ENCODE peak calls at places on chromosomes 4 and X, in five cellular contexts. X is AG04450; R is fibroblast of pulmonary artery; L is GM20000; F is activated naive CD8-positive, alpha-beta T cell treated with anti-CD3 and anti-CD28 coated beads for 36 hours. W is an unnamed sample.

GRCh38 chr4:68109891-68110290 is 19.8 kb downstream of the TMPRSS11F start:
- DNase-seq in X (no peak), L (no peak), F (no peak), R (no peak), W (no peak)

GRCh38 chrX:132750312-132751042 is 208.0 kb downstream of the HS6ST2 start:
- DNase-seq in R (peak), X (no peak), L (no peak), F (no peak), W (no peak)

GRCh38 chrX:130139474-130140201 is 26.0 kb downstream of the AIFM1 start:
- DNase-seq in X (no peak), R (peak), L (no peak), F (no peak), W (no peak)

GRCh38 chrX:133461226-133461625 is 45.9 kb upstream of the GPC4 start:
- DNase-seq in L (no peak), R (no peak), X (no peak), F (no peak), W (no peak)

GRCh38 chrX:13754765-13755164 is 20.2 kb downstream of the OFD1 start:
- DNase-seq in R (no peak), F (no peak), X (no peak), L (no peak), W (no peak)

GRCh38 chr4:66687393-66687971 is 857.8 kb downstream of the CENPC start:
- DNase-seq in X (no peak), L (no peak), F (no peak), R (no peak), W (no peak)

GRCh38 chr4:41318839-41319530 is 62.3 kb downstream of the UCHL1 start:
- DNase-seq in F (no peak), R (no peak), X (no peak), L (no peak), W (no peak)

GRCh38 chr4:148914301-148914700 is 472.1 kb upstream of the NR3C2 start:
- DNase-seq in R (no peak), X (no peak), L (no peak), F (no peak), W (no peak)

GRCh38 chrX:108304210-108304609 is 134.0 kb downstream of the COL4A6 start:
- DNase-seq in R (peak), X (no peak), F (no peak), L (peak), W (no peak)

GRCh38 chr4:185711764-185712163 is 100.2 kb downstream of the SORBS2 start:
- DNase-seq in F (no peak), L (no peak), R (peak), X (no peak), W (no peak)

GRCh38 chr4:1795304-1796195 is 2.5 kb downstream of the FGFR3 start:
- DNase-seq in R (no peak), F (no peak), X (no peak), L (no peak), W (no peak)

GRCh38 chr4:148441624-148441985 is 609 bp downstream of the NR3C2 start:
- DNase-seq in R (no peak), F (no peak), X (no peak), L (no peak), W (no peak)

GRCh38 chr4:188308142-188308541 is 168.9 kb downstream of the TRIML1 start:
- DNase-seq in F (no peak), R (no peak), X (no peak), L (no peak), W (no peak)

GRCh38 chr4:142660728-142661127 is 185.4 kb downstream of the INPP4B start:
- DNase-seq in L (no peak), F (no peak), R (no peak), X (no peak), W (no peak)

GRCh38 chrX:71301195-71301924 is at the start of gene ITGB1BP2:
- DNase-seq in F (no peak), L (no peak), R (peak), X (no peak), W (no peak)

GRCh38 chr4:96356591-96357360 is 516.9 kb downstream of the PDHA2 start:
- DNase-seq in R (peak), L (no peak), F (no peak), X (no peak), W (no peak)

GRCh38 chrX:67777148-67777547 is 233.3 kb downstream of the AR start:
- DNase-seq in L (no peak), F (no peak), R (no peak), X (no peak), W (no peak)

GRCh38 chrX:140701480-140701879 is 8.1 kb upstream of the LINC00632 start:
- DNase-seq in R (peak), X (no peak), L (no peak), F (no peak), W (no peak)

GRCh38 chr4:793941-794621 is 31.8 kb downstream of the CPLX1 start:
- DNase-seq in X (no peak), L (no peak), R (no peak), F (no peak), W (no peak)

GRCh38 chrX:129655547-129656248 is 942 bp upstream of the APLN start:
- DNase-seq in X (no peak), L (peak), F (no peak), R (no peak), W (no peak)

GRCh38 chr4:185534850-185535761 is at the start of gene PDLIM3:
- DNase-seq in L (peak), F (peak), R (peak), X (no peak), W (no peak)

GRCh38 chr4:128385683-128386304 is 98.2 kb upstream of the PGRMC2 start:
- DNase-seq in R (peak), F (no peak), X (no peak), L (peak), W (no peak)

GRCh38 chr4:147347217-147347616 is 133.7 kb upstream of the EDNRA start:
- DNase-seq in R (no peak), F (no peak), L (no peak), X (no peak), W (no peak)

GRCh38 chr4:38177035-38177791 is 217.0 kb downstream of the PTTG2 start:
- DNase-seq in F (peak), X (no peak), R (peak), L (peak), W (peak)

GRCh38 chr4:108854781-108855180 is 91.9 kb upstream of the ETNPPL start:
- DNase-seq in L (no peak), F (no peak), R (no peak), X (no peak), W (no peak)

GRCh38 chr4:37748546-37748945 is 62.4 kb upstream of the RELL1 start:
- DNase-seq in F (no peak), R (no peak), X (no peak), L (no peak), W (no peak)

GRCh38 chr4:784401-785331 is 41.3 kb downstream of the CPLX1 start:
- DNase-seq in L (no peak), X (no peak), F (no peak), R (no peak), W (no peak)

GRCh38 chr4:159060161-159060560 is 42.7 kb upstream of the RAPGEF2 start:
- DNase-seq in L (no peak), R (no peak), F (no peak), X (no peak), W (no peak)

W was measured in CD4-positive, alpha-beta T cell.